ENCODE peak calls at places on chromosomes 3 and 15, in nine cellular contexts. U is HS-27A, A is T-cell, E is psoas muscle, H is esophagus squamous epithelium, I is GM12892, L is LoVo, O is Ammon's horn, D is left ventricle myocardium inferior. K is an unnamed sample.

GRCh38 chr3:160450846-160451245 is 1.3 kb upstream of the TRIM59 start:
- DNase-seq in U (peak; percentile 69), A (no peak), E (no peak), H (no peak), I (no peak), L (no peak), O (no peak), D (no peak), K (no peak)

GRCh38 chr3:25856902-25857518 is 67.1 kb downstream of the OXSM start:
- DNase-seq in U (no peak), A (no peak), E (no peak), H (no peak), I (peak; percentile 17), L (peak; percentile 51), O (peak; percentile 18), D (no peak), K (no peak)

GRCh38 chr15:99511529-99511864 is 54.3 kb upstream of the MEF2A start:
- DNase-seq in U (no peak), A (no peak), E (no peak), H (no peak), I (no peak), L (no peak), O (no peak), D (no peak), K (no peak)

GRCh38 chr3:135138776-135139175 is 343.7 kb downstream of the EPHB1 start:
- DNase-seq in U (no peak), A (no peak), E (no peak), H (no peak), I (no peak), L (no peak), O (no peak), D (no peak), K (no peak)

GRCh38 chr3:186534113-186534669 is 10.0 kb downstream of the CRYGS start:
- DNase-seq in U (no peak), A (no peak), E (no peak), H (no peak), I (no peak), L (no peak), O (peak; percentile 36), D (no peak), K (no peak)

GRCh38 chr3:138328341-138328740 is 1.3 kb downstream of the NME9 start:
- DNase-seq in U (no peak), A (no peak), E (no peak), H (no peak), I (no peak), L (no peak), O (no peak), D (no peak), K (no peak)

GRCh38 chr15:60325905-60326304 is 71.9 kb downstream of the ANXA2 start:
- DNase-seq in U (no peak), A (no peak), E (no peak), H (no peak), I (no peak), L (no peak), O (no peak), D (no peak), K (no peak)

GRCh38 chr15:68389041-68389930 is 42.7 kb downstream of the ITGA11 start:
- DNase-seq in U (no peak), A (no peak), E (no peak), H (no peak), I (no peak), L (no peak), O (no peak), D (no peak), K (no peak)

GRCh38 chr3:39892068-39892467 is 82.7 kb downstream of the MYRIP start:
- DNase-seq in U (no peak), A (no peak), E (no peak), H (no peak), I (no peak), L (no peak), O (no peak), D (no peak), K (no peak)

GRCh38 chr3:11611271-11611893 is 32.3 kb downstream of the VGLL4 start:
- DNase-seq in U (no peak), A (no peak), E (no peak), H (no peak), I (no peak), L (no peak), O (no peak), D (no peak), K (no peak)

GRCh38 chr15:51833782-51834181 is 4.3 kb downstream of the TMOD3 start:
- DNase-seq in U (no peak), A (no peak), E (no peak), H (no peak), I (no peak), L (no peak), O (no peak), D (no peak), K (no peak)

GRCh38 chr3:88863196-88863595 is 244.2 kb upstream of the EPHA3 start:
- DNase-seq in U (peak; percentile 20), A (no peak), E (no peak), H (no peak), I (no peak), L (no peak), O (no peak), D (no peak), K (no peak)

GRCh38 chr15:43509923-43510229 is 7.5 kb upstream of the MAP1A start:
- DNase-seq in U (no peak), A (no peak), E (no peak), H (no peak), I (no peak), L (no peak), O (no peak), D (no peak), K (no peak)

GRCh38 chr15:89672221-89673161 is 6.7 kb downstream of the PLIN1 start:
- DNase-seq in U (no peak), A (no peak), E (no peak), H (no peak), I (no peak), L (no peak), O (peak; percentile 24), D (no peak), K (no peak)

GRCh38 chr3:45606991-45607712 is 12.6 kb downstream of the LIMD1 start:
- DNase-seq in U (no peak), A (no peak), E (no peak), H (no peak), I (no peak), L (no peak), O (no peak), D (peak; percentile 63), K (no peak)

K was measured in heart left ventricle.